ENCODE peak calls at places on chromosomes 2 and 18, in eight cellular contexts. U is H4; Q is astrocyte of the cerebellum; A is dermis microvascular lymphatic vessel endothelial cell; X is fibroblast of lung; Y is coronary artery; I is nephron progenitor cell; W is stimulated activated CD4-positive, alpha-beta T cell treated with anti-CD3 and anti-CD28 coated beads, Interleukin-4, amount 100 ng/mL, for 24 hours. B is an unnamed sample.

GRCh38 chr2:164314148-164314547 is 307.1 kb downstream of the GRB14 start:
- DNase-seq in W (no peak), A (no peak), Q (peak), U (peak), I (no peak), X (peak), Y (no peak), B (no peak)

GRCh38 chr18:2212846-2213245 is 358.5 kb downstream of the METTL4 start:
- DNase-seq in W (no peak), Q (no peak), X (no peak), A (no peak), Y (no peak), U (no peak), I (no peak), B (no peak)

GRCh38 chr2:25558262-25558661 is 115.1 kb downstream of the DTNB start:
- DNase-seq in U (peak), I (no peak), W (peak), A (no peak), Y (no peak), X (peak), Q (peak), B (peak)

GRCh38 chr2:67574230-67574629 is 177.1 kb downstream of the ETAA1 start:
- DNase-seq in I (no peak), Q (no peak), X (peak), Y (no peak), W (no peak), A (no peak), U (peak), B (no peak)

GRCh38 chr2:230674930-230675672 is 37.5 kb upstream of the CAB39 start:
- DNase-seq in Y (no peak), X (no peak), U (no peak), I (no peak), W (no peak), A (no peak), Q (no peak), B (no peak)

GRCh38 chr2:218384975-218385374 is 2.9 kb downstream of the SLC11A1 start:
- DNase-seq in X (no peak), A (no peak), I (no peak), U (no peak), Y (no peak), Q (no peak), W (no peak), B (no peak)

GRCh38 chr18:11660691-11661090 is 28.4 kb upstream of the GNAL start:
- DNase-seq in I (no peak), U (no peak), X (no peak), Y (no peak), A (no peak), W (no peak), Q (no peak), B (no peak)

GRCh38 chr2:179636995-179637394 is 224.4 kb downstream of the ZNF385B start:
- DNase-seq in I (no peak), U (no peak), W (no peak), Q (no peak), Y (no peak), X (no peak), A (no peak), B (no peak)

GRCh38 chr18:5894613-5895299 is 566 bp downstream of the TMEM200C start:
- DNase-seq in Y (no peak), A (no peak), X (peak), W (no peak), Q (no peak), I (peak), U (no peak), B (no peak)

GRCh38 chr2:107137711-107138110 is 251.7 kb upstream of the ST6GAL2 start:
- DNase-seq in Q (no peak), U (no peak), W (no peak), Y (no peak), A (no peak), I (no peak), X (no peak), B (no peak)

GRCh38 chr2:218485986-218486667 is 67.2 kb downstream of the VIL1 start:
- DNase-seq in W (no peak), Y (no peak), A (no peak), Q (no peak), I (no peak), X (no peak), U (no peak), B (no peak)

GRCh38 chr2:6728156-6728555 is 137.6 kb downstream of the CMPK2 start:
- DNase-seq in W (no peak), Y (no peak), Q (no peak), A (no peak), U (no peak), X (no peak), I (no peak), B (no peak)

GRCh38 chr2:206740800-206741199 is 22.6 kb upstream of the DYTN start:
- DNase-seq in A (no peak), X (no peak), W (no peak), Y (no peak), Q (no peak), I (no peak), U (no peak), B (no peak)

GRCh38 chr2:72975017-72975416 is 57.7 kb downstream of the EMX1 start:
- DNase-seq in X (no peak), Y (no peak), A (no peak), W (no peak), U (no peak), I (no peak), Q (no peak), B (no peak)

GRCh38 chr2:134252092-134252775 is 1.6 kb upstream of the MGAT5 start:
- DNase-seq in W (peak), X (peak), A (no peak), U (no peak), Y (no peak), Q (no peak), I (no peak), B (no peak)

B was measured in lung microvascular endothelial cell.